ENCODE peak calls at places on chromosomes 6 and 20, in five cellular contexts. U, Y, R, T and I are unnamed samples.

GRCh38 chr6:80174931-80175572 is 68.6 kb downstream of the BCKDHB start:
- DNase-seq in T (no peak), Y (no peak), R (no peak), U (no peak), I (no peak)

GRCh38 chr6:29552512-29553051 is 7.0 kb downstream of the UBD start:
- DNase-seq in U (peak; percentile 7), T (no peak), Y (peak; percentile 21), R (peak; percentile 56), I (no peak)

GRCh38 chr6:74851598-74851997 is 354.3 kb downstream of the COL12A1 start:
- DNase-seq in R (no peak), Y (no peak), U (no peak), T (no peak), I (no peak)

GRCh38 chr20:52105573-52106422 is 85.8 kb downstream of the ZFP64 start:
- DNase-seq in U (peak; percentile 96), Y (no peak), R (no peak), T (no peak), I (no peak)

GRCh38 chr6:15477746-15478145 is 185.1 kb downstream of the DTNBP1 start:
- DNase-seq in U (no peak), R (no peak), Y (no peak), T (no peak), I (no peak)

GRCh38 chr6:30769088-30769852 is 24.9 kb upstream of the IER3 start:
- DNase-seq in U (no peak), Y (peak; percentile 96), R (no peak), T (peak; percentile 91), I (peak; percentile 96)

GRCh38 chr6:137339929-137340559 is 120.9 kb upstream of the IFNGR1 start:
- DNase-seq in T (no peak), Y (no peak), U (no peak), R (no peak), I (no peak)

GRCh38 chr6:151959086-151959485 is 151.6 kb downstream of the ESR1 start:
- DNase-seq in Y (no peak), U (no peak), R (no peak), T (no peak), I (no peak)

GRCh38 chr6:11650297-11650696 is 112.7 kb downstream of the TMEM170B start:
- DNase-seq in Y (no peak), U (peak; percentile 64), R (no peak), T (no peak), I (no peak)

GRCh38 chr6:105179244-105180065 is at the start of gene POPDC3:
- DNase-seq in T (peak; percentile 14), U (peak; percentile 79), R (no peak), Y (no peak), I (no peak)

GRCh38 chr20:63895886-63896135 is 885 bp downstream of the DNAJC5 start:
- DNase-seq in R (no peak), T (no peak), Y (no peak), U (no peak), I (no peak)

GRCh38 chr20:4585758-4586157 is 136.0 kb upstream of the PRND start:
- DNase-seq in Y (no peak), T (no peak), R (no peak), U (no peak), I (no peak)

GRCh38 chr6:131669891-131670290 is 31.3 kb downstream of the OR2A4 start:
- DNase-seq in T (no peak), R (no peak), Y (no peak), U (no peak), I (no peak)

GRCh38 chr6:21176197-21176596 is 417.4 kb upstream of the SOX4 start:
- DNase-seq in T (no peak), R (no peak), Y (no peak), U (no peak), I (no peak)

GRCh38 chr20:59771506-59772372 is 161.7 kb downstream of the SYCP2 start:
- DNase-seq in Y (no peak), U (no peak), R (no peak), T (no peak), I (no peak)

GRCh38 chr6:71419954-71420692 is 131.5 kb downstream of the OGFRL1 start:
- DNase-seq in R (no peak), Y (no peak), T (no peak), U (no peak), I (no peak)

GRCh38 chr6:6890400-6890858 is 217.3 kb upstream of the RREB1 start:
- DNase-seq in R (no peak), U (peak; percentile 59), Y (no peak), T (peak; percentile 85), I (no peak)

GRCh38 chr6:1524040-1524480 is 85.7 kb upstream of the FOXC1 start:
- DNase-seq in R (no peak), Y (peak; percentile 70), T (peak; percentile 76), U (peak; percentile 94), I (no peak)

GRCh38 chr6:154403803-154404202 is 47.2 kb upstream of the IPCEF1 start:
- DNase-seq in T (no peak), Y (no peak), R (no peak), U (no peak), I (no peak)

GRCh38 chr6:14986370-14986769 is 259.5 kb upstream of the JARID2 start:
- DNase-seq in R (no peak), T (no peak), Y (no peak), U (no peak), I (no peak)

GRCh38 chr6:44000164-44000842 is 126.9 kb downstream of the MRPL14 start:
- DNase-seq in T (no peak), Y (peak; percentile 65), U (no peak), R (peak; percentile 84), I (no peak)
- TF ChIP-seq ZNF274 in T (no peak), Y (no peak), U (no peak), R (no peak), I (no peak)

DNA sequence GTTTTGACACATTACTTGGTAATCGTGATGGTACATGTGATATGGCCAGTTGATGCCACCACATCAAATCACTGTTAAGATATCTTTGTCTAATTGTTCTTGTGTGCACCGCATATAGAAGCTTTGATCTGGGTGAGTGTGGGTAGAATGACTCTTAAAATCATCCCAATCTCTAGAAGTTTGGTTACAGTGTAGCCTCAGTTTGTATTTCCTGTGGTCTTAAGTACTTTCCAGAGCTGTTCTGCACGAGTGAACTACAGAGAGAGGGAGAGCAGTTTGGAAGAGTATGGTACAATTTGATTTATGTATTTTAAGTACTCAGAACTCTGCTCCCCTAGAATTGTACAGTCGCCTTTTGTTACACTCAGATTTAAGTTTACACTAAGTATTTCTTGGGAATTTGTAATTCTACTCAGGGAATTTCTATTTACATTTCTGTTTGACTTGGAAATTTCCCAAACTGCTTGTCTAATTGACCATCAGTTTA is 37.5 kb downstream of the SNX9 start:
- DNase-seq in U (no peak), R (no peak), Y (no peak), T (peak; percentile 34), I (no peak)
- H4K20me1 ChIP-seq in U (peaks cover 3% of the 10 kb centered on the region), R (no peaks in the 10 kb centered on the region), Y (peaks cover 8% of the 10 kb centered on the region), T (peaks cover 7% of the 10 kb centered on the region), I (peaks cover 36% of the 10 kb centered on the region)

GRCh38 chr6:140956567-140957306 is 1176.0 kb upstream of the GJE1 start:
- DNase-seq in Y (no peak), R (no peak), U (no peak), T (no peak), I (no peak)
- TF ChIP-seq ZNF274 in Y (no peak), R (no peak), U (no peak), T (no peak), I (no peak)

DNA sequence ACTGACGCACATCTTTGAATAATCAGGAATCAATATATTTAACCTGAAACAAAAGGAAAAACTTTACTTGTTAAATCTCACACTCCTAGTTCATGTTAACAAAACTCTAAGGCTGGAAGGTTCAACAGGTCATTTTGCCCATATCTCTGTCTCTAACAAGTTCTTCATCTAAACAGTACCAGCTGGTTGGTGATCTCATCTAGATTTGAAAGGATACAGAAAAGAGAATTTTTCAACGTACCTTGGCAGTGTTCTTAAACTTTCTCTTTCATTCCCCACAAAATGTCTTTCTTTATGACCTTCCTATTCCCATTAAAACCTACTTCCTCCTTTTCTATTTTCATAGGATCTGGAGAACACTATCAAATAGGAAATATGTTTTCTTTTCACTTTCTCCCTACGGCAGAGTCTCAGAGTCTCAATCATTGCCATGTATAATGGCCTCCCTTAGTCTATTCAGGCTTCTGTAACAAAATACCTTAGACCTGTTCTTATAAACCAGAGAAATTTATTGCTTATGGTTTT is 111.3 kb downstream of the TBX18 start:
- DNase-seq in R (no peak), U (no peak), T (no peak), Y (no peak), I (no peak)
- H4K20me1 ChIP-seq in R (no peaks in the 10 kb centered on the region), U (no peaks in the 10 kb centered on the region), T (no peaks in the 10 kb centered on the region), Y (no peaks in the 10 kb centered on the region), I (no peaks in the 10 kb centered on the region)

DNA sequence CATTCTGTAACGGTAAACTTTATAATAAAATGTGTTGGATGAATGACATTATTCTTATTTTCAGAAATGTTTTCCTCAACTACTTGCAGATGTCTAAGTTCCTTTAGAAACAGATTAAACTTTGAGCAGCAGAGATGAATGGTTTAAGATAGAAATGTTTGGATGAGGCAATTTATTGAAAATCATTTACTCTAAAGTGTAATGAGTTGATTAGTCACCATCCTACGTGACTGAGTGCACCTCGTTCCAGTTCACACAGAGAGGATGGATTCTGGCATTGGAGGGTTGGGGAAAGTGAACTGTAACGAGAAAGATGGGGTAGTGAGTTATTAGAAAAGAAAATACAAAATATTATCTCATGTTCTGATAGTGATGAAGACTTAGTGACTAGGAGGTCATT is 28.7 kb downstream of the SMPDL3A start:
- DNase-seq in R (no peak), T (no peak), U (no peak), Y (no peak), I (no peak)
- TF ChIP-seq ZNF274 in R (no peak), T (no peak), U (no peak), Y (no peak), I (no peak)

GRCh38 chr20:32477594-32478512 is 107.3 kb downstream of the NOL4L start:
- DNase-seq in U (no peak), Y (no peak), T (no peak), R (no peak), I (no peak)
- H4K20me1 ChIP-seq in U (peaks cover 53% of the 10 kb centered on the region), Y (no peaks in the 10 kb centered on the region), T (no peaks in the 10 kb centered on the region), R (peaks cover 7% of the 10 kb centered on the region), I (peaks cover 61% of the 10 kb centered on the region)

GRCh38 chr6:139256087-139256486 is 35.7 kb downstream of the TXLNB start:
- DNase-seq in Y (no peak), U (no peak), T (no peak), R (no peak), I (no peak)
- TF ChIP-seq ZNF274 in Y (no peak), U (no peak), T (no peak), R (no peak), I (no peak)

GRCh38 chr6:38015341-38015740 is 195.8 kb downstream of the ZFAND3 start:
- DNase-seq in T (no peak), Y (no peak), R (no peak), U (no peak), I (no peak)
- H4K20me1 ChIP-seq in T (peaks cover 22% of the 10 kb centered on the region), Y (peaks cover 12% of the 10 kb centered on the region), R (no peaks in the 10 kb centered on the region), U (peaks cover 4% of the 10 kb centered on the region), I (peaks cover 7% of the 10 kb centered on the region)